ENCODE peak calls at places on chromosomes 5 and 9, in six cellular contexts. One of them, this sample, is unnamed.

GRCh38 chr5:172009536-172010270 is 3.3 kb upstream of the FBXW11 start:
- DNase-seq in Panc1: no peak
- DNase-seq in BJ: no peak
- DNase-seq in cardiac muscle cell: no peak
- DNase-seq in PC-9: no peak
- DNase-seq in AG09309: no peak
- DNase-seq in this sample: no peak

GRCh38 chr9:126489604-126490593 is 123.8 kb upstream of the LMX1B start:
- DNase-seq in AG09309: no peak
- DNase-seq in PC-9: no peak
- DNase-seq in cardiac muscle cell: no peak
- DNase-seq in BJ: no peak
- DNase-seq in Panc1: no peak
- DNase-seq in this sample: no peak

GRCh38 chr9:112439825-112440224 is 46.8 kb upstream of the KIAA1958 start:
- DNase-seq in AG09309: no peak
- DNase-seq in PC-9: no peak
- DNase-seq in cardiac muscle cell: no peak
- DNase-seq in Panc1: no peak
- DNase-seq in BJ: no peak
- DNase-seq in this sample: no peak

GRCh38 chr9:130172161-130172857 is at the start of gene NCS1:
- DNase-seq in BJ: no peak
- DNase-seq in cardiac muscle cell: peak
- DNase-seq in PC-9: peak
- DNase-seq in Panc1: no peak
- DNase-seq in AG09309: no peak
- DNase-seq in this sample: no peak

GRCh38 chr9:68457803-68458202 is 82.9 kb downstream of the TMEM252 start:
- DNase-seq in PC-9: no peak
- DNase-seq in BJ: no peak
- DNase-seq in Panc1: no peak
- DNase-seq in AG09309: no peak
- DNase-seq in cardiac muscle cell: peak
- DNase-seq in this sample: no peak

GRCh38 chr5:36494756-36495637 is 111.4 kb upstream of the SLC1A3 start:
- DNase-seq in BJ: no peak
- DNase-seq in Panc1: no peak
- DNase-seq in AG09309: no peak
- DNase-seq in cardiac muscle cell: no peak
- DNase-seq in PC-9: no peak
- DNase-seq in this sample: no peak

GRCh38 chr9:3262831-3263544 is 262.8 kb downstream of the RFX3 start:
- DNase-seq in AG09309: no peak
- DNase-seq in cardiac muscle cell: no peak
- DNase-seq in Panc1: no peak
- DNase-seq in BJ: no peak
- DNase-seq in PC-9: no peak
- DNase-seq in this sample: no peak

GRCh38 chr9:108093773-108094675 is 604.5 kb upstream of the KLF4 start:
- DNase-seq in PC-9: peak
- DNase-seq in BJ: no peak
- DNase-seq in Panc1: peak
- DNase-seq in AG09309: no peak
- DNase-seq in cardiac muscle cell: no peak
- DNase-seq in this sample: no peak

GRCh38 chr5:114055318-114055788 is 306.5 kb upstream of the KCNN2 start:
- DNase-seq in BJ: no peak
- DNase-seq in PC-9: no peak
- DNase-seq in AG09309: no peak
- DNase-seq in cardiac muscle cell: peak
- DNase-seq in Panc1: no peak
- DNase-seq in this sample: no peak

GRCh38 chr9:104780796-104781395 is 17.0 kb downstream of the NIPSNAP3B start:
- DNase-seq in BJ: no peak
- DNase-seq in PC-9: no peak
- DNase-seq in cardiac muscle cell: no peak
- DNase-seq in AG09309: peak
- DNase-seq in Panc1: no peak
- DNase-seq in this sample: no peak

GRCh38 chr9:33293782-33294181 is 3.5 kb downstream of the NFX1 start:
- DNase-seq in PC-9: no peak
- DNase-seq in cardiac muscle cell: no peak
- DNase-seq in Panc1: no peak
- DNase-seq in BJ: no peak
- DNase-seq in AG09309: no peak
- DNase-seq in this sample: no peak

GRCh38 chr9:33290994-33291397 is 680 bp downstream of the NFX1 start:
- DNase-seq in Panc1: no peak
- DNase-seq in BJ: peak
- DNase-seq in cardiac muscle cell: no peak
- DNase-seq in AG09309: peak
- DNase-seq in PC-9: no peak
- DNase-seq in this sample: peak

GRCh38 chr9:33297455-33297854 is 7.1 kb downstream of the NFX1 start:
- DNase-seq in cardiac muscle cell: no peak
- DNase-seq in PC-9: no peak
- DNase-seq in Panc1: no peak
- DNase-seq in AG09309: no peak
- DNase-seq in BJ: no peak
- DNase-seq in this sample: no peak

GRCh38 chr9:33295571-33295970 is 5.3 kb downstream of the NFX1 start:
- DNase-seq in BJ: no peak
- DNase-seq in Panc1: no peak
- DNase-seq in AG09309: no peak
- DNase-seq in cardiac muscle cell: no peak
- DNase-seq in PC-9: no peak
- DNase-seq in this sample: no peak

GRCh38 chr9:33294670-33295432 is 4.5 kb downstream of the NFX1 start:
- DNase-seq in Panc1: no peak
- DNase-seq in BJ: no peak
- DNase-seq in AG09309: no peak
- DNase-seq in cardiac muscle cell: no peak
- DNase-seq in PC-9: no peak
- DNase-seq in this sample: no peak
- H3K4me3 ChIP-seq in Panc1: no peak
- H3K4me3 ChIP-seq in BJ: no peak
- H3K4me3 ChIP-seq in AG09309: no peak
- H3K4me3 ChIP-seq in cardiac muscle cell: no peak
- H3K4me3 ChIP-seq in PC-9: no peak
- H3K4me3 ChIP-seq in this sample: no peak

GRCh38 chr5:159581502-159582249 is 251.4 kb upstream of the IL12B start:
- DNase-seq in AG09309: peak
- DNase-seq in BJ: no peak
- DNase-seq in cardiac muscle cell: peak
- DNase-seq in PC-9: peak
- DNase-seq in Panc1: peak
- DNase-seq in this sample: peak
- TF ChIP-seq CTCF in AG09309: peak
- TF ChIP-seq CTCF in BJ: no peak
- TF ChIP-seq CTCF in cardiac muscle cell: peak
- TF ChIP-seq CTCF in PC-9: peak
- TF ChIP-seq CTCF in Panc1: peak
- TF ChIP-seq CTCF in this sample: peak

GRCh38 chr5:80960531-80961375 is 590 bp downstream of the RASGRF2 start:
- DNase-seq in BJ: no peak
- DNase-seq in Panc1: no peak
- DNase-seq in PC-9: peak
- DNase-seq in cardiac muscle cell: peak
- DNase-seq in AG09309: no peak
- DNase-seq in this sample: no peak
- H3K4me3 ChIP-seq in BJ: peak
- H3K4me3 ChIP-seq in Panc1: peak
- H3K4me3 ChIP-seq in PC-9: no peak
- H3K4me3 ChIP-seq in cardiac muscle cell: peak
- H3K4me3 ChIP-seq in AG09309: peak
- H3K4me3 ChIP-seq in this sample: peak

DNA sequence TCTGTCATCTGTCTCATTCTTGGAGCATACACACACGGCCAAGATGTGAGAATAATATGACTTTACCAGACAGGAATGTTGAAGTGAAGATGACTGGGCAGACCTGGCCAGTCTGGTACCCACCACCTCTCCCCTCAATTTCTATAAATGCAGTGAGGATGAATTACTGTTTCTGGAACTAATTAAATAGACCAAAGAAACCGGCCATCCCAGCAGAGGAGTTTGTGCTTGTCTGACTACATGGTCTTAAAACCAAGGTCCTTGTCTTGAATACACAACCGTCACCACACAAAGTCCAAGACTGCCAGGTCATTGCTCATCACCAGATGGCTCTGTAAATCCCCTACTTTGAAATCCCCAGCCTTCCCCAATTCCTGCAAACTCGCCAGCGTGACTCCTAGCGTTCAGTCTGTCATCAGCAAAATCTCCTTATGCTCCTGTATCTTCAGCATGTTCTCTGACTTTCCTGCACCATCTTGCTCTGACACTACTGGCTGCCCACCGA is 147.2 kb downstream of the PDE4D start:
- DNase-seq in cardiac muscle cell: no peak
- DNase-seq in PC-9: no peak
- DNase-seq in AG09309: peak
- DNase-seq in Panc1: no peak
- DNase-seq in BJ: no peak
- DNase-seq in this sample: no peak
- TF ChIP-seq CTCF in cardiac muscle cell: no peak
- TF ChIP-seq CTCF in PC-9: no peak
- TF ChIP-seq CTCF in AG09309: peak
- TF ChIP-seq CTCF in Panc1: no peak
- TF ChIP-seq CTCF in BJ: no peak
- TF ChIP-seq CTCF in this sample: no peak

GRCh38 chr5:77428526-77428925 is 63.6 kb downstream of the WDR41 start:
- DNase-seq in cardiac muscle cell: no peak
- DNase-seq in AG09309: no peak
- DNase-seq in BJ: no peak
- DNase-seq in PC-9: no peak
- DNase-seq in Panc1: no peak
- DNase-seq in this sample: no peak
- H3K4me3 ChIP-seq in cardiac muscle cell: no peak
- H3K4me3 ChIP-seq in AG09309: no peak
- H3K4me3 ChIP-seq in BJ: no peak
- H3K4me3 ChIP-seq in PC-9: no peak
- H3K4me3 ChIP-seq in Panc1: no peak
- H3K4me3 ChIP-seq in this sample: no peak

DNA sequence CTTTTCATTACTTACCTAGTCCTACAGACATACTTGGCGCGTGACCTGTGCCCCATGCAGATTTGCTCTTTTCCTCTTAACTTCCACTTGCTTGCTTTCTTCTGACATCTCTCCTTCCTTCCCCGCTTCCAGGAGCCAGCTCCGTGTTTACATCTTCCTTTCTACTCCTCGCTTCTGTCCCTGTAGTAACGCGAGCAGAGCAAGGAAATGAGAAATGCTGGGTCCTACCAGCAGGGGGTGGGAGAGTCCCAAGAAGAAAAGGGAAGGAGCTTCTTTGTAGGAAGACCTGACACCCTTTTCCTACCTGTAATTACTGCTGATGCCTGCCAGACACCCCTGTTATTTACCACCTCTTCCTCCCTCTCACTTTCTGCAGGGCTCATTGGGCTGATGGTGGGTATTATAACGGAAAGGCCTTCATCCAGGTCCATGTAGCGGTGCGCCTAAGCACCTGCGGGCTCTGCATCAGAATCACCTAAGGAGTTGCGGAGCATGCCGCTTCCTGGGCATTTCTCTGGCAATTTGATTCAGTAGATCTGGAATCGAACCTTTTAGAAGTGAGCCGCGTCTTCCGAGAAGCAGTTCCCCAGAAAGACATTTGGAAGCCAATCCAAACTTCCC is 1260.8 kb upstream of the WWC1 start:
- DNase-seq in BJ: no peak
- DNase-seq in Panc1: no peak
- DNase-seq in cardiac muscle cell: peak
- DNase-seq in AG09309: no peak
- DNase-seq in PC-9: peak
- DNase-seq in this sample: no peak
- TF ChIP-seq CTCF in BJ: peak
- TF ChIP-seq CTCF in Panc1: peak
- TF ChIP-seq CTCF in cardiac muscle cell: peak
- TF ChIP-seq CTCF in AG09309: no peak
- TF ChIP-seq CTCF in PC-9: peak
- TF ChIP-seq CTCF in this sample: peak

GRCh38 chr9:683509-684021 is 157.9 kb upstream of the DMRT1 start:
- DNase-seq in BJ: no peak
- DNase-seq in PC-9: no peak
- DNase-seq in AG09309: no peak
- DNase-seq in cardiac muscle cell: no peak
- DNase-seq in Panc1: no peak
- DNase-seq in this sample: no peak
- H3K4me3 ChIP-seq in BJ: no peak
- H3K4me3 ChIP-seq in PC-9: no peak
- H3K4me3 ChIP-seq in AG09309: no peak
- H3K4me3 ChIP-seq in cardiac muscle cell: no peak
- H3K4me3 ChIP-seq in Panc1: no peak
- H3K4me3 ChIP-seq in this sample: no peak

GRCh38 chr5:1074816-1075554 is 36.9 kb downstream of the SLC12A7 start:
- DNase-seq in AG09309: no peak
- DNase-seq in PC-9: no peak
- DNase-seq in BJ: no peak
- DNase-seq in Panc1: no peak
- DNase-seq in cardiac muscle cell: no peak
- DNase-seq in this sample: no peak

GRCh38 chr5:1075555-1075881 is 36.3 kb downstream of the SLC12A7 start:
- DNase-seq in AG09309: no peak
- DNase-seq in cardiac muscle cell: no peak
- DNase-seq in BJ: no peak
- DNase-seq in Panc1: no peak
- DNase-seq in PC-9: no peak
- DNase-seq in this sample: no peak

GRCh38 chr5:1075931-1076330 is 35.9 kb downstream of the SLC12A7 start:
- DNase-seq in cardiac muscle cell: no peak
- DNase-seq in Panc1: no peak
- DNase-seq in PC-9: no peak
- DNase-seq in BJ: no peak
- DNase-seq in AG09309: no peak
- DNase-seq in this sample: no peak

GRCh38 chr5:1074226-1074625 is 37.6 kb downstream of the SLC12A7 start:
- DNase-seq in Panc1: no peak
- DNase-seq in AG09309: no peak
- DNase-seq in BJ: no peak
- DNase-seq in cardiac muscle cell: no peak
- DNase-seq in PC-9: no peak
- DNase-seq in this sample: no peak

GRCh38 chr5:1073239-1074102 is 38.4 kb downstream of the SLC12A7 start:
- DNase-seq in BJ: no peak
- DNase-seq in Panc1: no peak
- DNase-seq in PC-9: no peak
- DNase-seq in AG09309: no peak
- DNase-seq in cardiac muscle cell: no peak
- DNase-seq in this sample: no peak
- TF ChIP-seq CTCF in BJ: no peak
- TF ChIP-seq CTCF in Panc1: no peak
- TF ChIP-seq CTCF in PC-9: no peak
- TF ChIP-seq CTCF in AG09309: no peak
- TF ChIP-seq CTCF in cardiac muscle cell: no peak
- TF ChIP-seq CTCF in this sample: no peak

GRCh38 chr9:133119039-133119438 is 2.0 kb downstream of the RALGDS start:
- DNase-seq in AG09309: no peak
- DNase-seq in BJ: no peak
- DNase-seq in cardiac muscle cell: no peak
- DNase-seq in Panc1: no peak
- DNase-seq in PC-9: no peak
- DNase-seq in this sample: no peak
- H3K4me3 ChIP-seq in AG09309: no peak
- H3K4me3 ChIP-seq in BJ: peak
- H3K4me3 ChIP-seq in cardiac muscle cell: no peak
- H3K4me3 ChIP-seq in Panc1: peak
- H3K4me3 ChIP-seq in PC-9: no peak
- H3K4me3 ChIP-seq in this sample: peak

This sample was measured in AG04449.